ENCODE peak calls at places on chromosomes 1 and 21, in four cellular contexts. B is SHP77; H is activated effector memory CD4-positive, alpha-beta T cell treated with anti-CD3 and anti-CD28 coated beads, Interleukin-2, amount 50 U/mL, for 16 hours; O is progenitor cell of endocrine pancreas. A is an unnamed sample.

GRCh38 chr1:172727275-172727674 is 68.4 kb downstream of the FASLG start:
- DNase-seq in H (no peak), O (no peak), B (no peak), A (no peak)

GRCh38 chr21:17451364-17451869 is 61.4 kb upstream of the CXADR start:
- DNase-seq in B (no peak), H (no peak), O (no peak), A (no peak)

GRCh38 chr21:43340491-43341348 is 86.2 kb downstream of the SIK1 start:
- DNase-seq in B (no peak), H (no peak), O (no peak), A (no peak)

GRCh38 chr1:112075566-112075965 is 86.1 kb upstream of the KCND3 start:
- DNase-seq in O (no peak), B (no peak), H (no peak), A (no peak)

GRCh38 chr1:6460349-6461236 is 5.4 kb downstream of the TNFRSF25 start:
- DNase-seq in H (peak; percentile 97), O (no peak), B (no peak), A (no peak)

GRCh38 chr1:39952359-39953110 is 2.4 kb upstream of the MFSD2A start:
- DNase-seq in H (no peak), O (no peak), B (no peak), A (no peak)

GRCh38 chr1:201506573-201507567 is at the start of gene CSRP1:
- DNase-seq in H (peak; percentile 93), B (peak; percentile 53), O (no peak), A (peak; percentile 84)

GRCh38 chr1:54548389-54549044 is 489 bp downstream of the ACOT11 start:
- DNase-seq in O (no peak), H (no peak), B (no peak), A (no peak)

GRCh38 chr1:67427947-67428346 is 2.3 kb downstream of the SERBP1 start:
- DNase-seq in O (no peak), B (no peak), H (no peak), A (no peak)

GRCh38 chr1:81020506-81020905 is 780.2 kb upstream of the ADGRL2 start:
- DNase-seq in O (no peak), B (no peak), H (no peak), A (no peak)

GRCh38 chr1:38741341-38741740 is 118.2 kb downstream of the RRAGC start:
- DNase-seq in O (no peak), B (no peak), H (no peak), A (no peak)